ENCODE peak calls at places on chromosomes 16 and 17, in eight cellular contexts. One of them, this sample, is unnamed. For H3K9me3, the result is how much of the 10 kb centered on the place peaks cover.

GRCh38 chr16:86219655-86220445 is 290.5 kb upstream of the FOXF1 start:
- DNase-seq in stomach: peak
- DNase-seq in small intestine: no peak
- DNase-seq in AG04450: no peak
- DNase-seq in CD8-positive, alpha-beta T cell: no peak
- DNase-seq in transverse colon: no peak
- DNase-seq in CD4-positive, alpha-beta T cell: no peak
- DNase-seq in aorta: no peak
- DNase-seq in this sample: no peak

GRCh38 chr16:78684655-78685400 is 585.4 kb downstream of the WWOX start:
- DNase-seq in transverse colon: no peak
- DNase-seq in CD8-positive, alpha-beta T cell: no peak
- DNase-seq in small intestine: no peak
- DNase-seq in stomach: no peak
- DNase-seq in aorta: peak
- DNase-seq in CD4-positive, alpha-beta T cell: no peak
- DNase-seq in AG04450: no peak
- DNase-seq in this sample: no peak

GRCh38 chr17:76716146-76716833 is 5.5 kb upstream of the MXRA7 start:
- DNase-seq in small intestine: peak
- DNase-seq in AG04450: peak
- DNase-seq in CD8-positive, alpha-beta T cell: peak
- DNase-seq in aorta: peak
- DNase-seq in transverse colon: no peak
- DNase-seq in stomach: peak
- DNase-seq in CD4-positive, alpha-beta T cell: peak
- DNase-seq in this sample: no peak

GRCh38 chr16:1181715-1182671 is 29.1 kb downstream of the CACNA1H start:
- DNase-seq in AG04450: peak
- DNase-seq in CD4-positive, alpha-beta T cell: no peak
- DNase-seq in stomach: peak
- DNase-seq in CD8-positive, alpha-beta T cell: no peak
- DNase-seq in aorta: peak
- DNase-seq in transverse colon: peak
- DNase-seq in small intestine: no peak
- DNase-seq in this sample: peak

GRCh38 chr17:3905017-3905486 is 11.2 kb downstream of the P2RX1 start:
- DNase-seq in transverse colon: peak
- DNase-seq in aorta: peak
- DNase-seq in small intestine: no peak
- DNase-seq in AG04450: no peak
- DNase-seq in CD4-positive, alpha-beta T cell: no peak
- DNase-seq in CD8-positive, alpha-beta T cell: no peak
- DNase-seq in stomach: peak
- DNase-seq in this sample: no peak

GRCh38 chr16:73890524-73891500 is 405.8 kb upstream of the PSMD7 start:
- DNase-seq in CD8-positive, alpha-beta T cell: peak
- DNase-seq in aorta: no peak
- DNase-seq in transverse colon: peak
- DNase-seq in stomach: no peak
- DNase-seq in CD4-positive, alpha-beta T cell: no peak
- DNase-seq in AG04450: no peak
- DNase-seq in small intestine: no peak
- DNase-seq in this sample: no peak

GRCh38 chr17:38715216-38715943 is 10.3 kb downstream of the MLLT6 start:
- DNase-seq in transverse colon: no peak
- DNase-seq in AG04450: no peak
- DNase-seq in aorta: no peak
- DNase-seq in small intestine: no peak
- DNase-seq in stomach: no peak
- DNase-seq in CD8-positive, alpha-beta T cell: no peak
- DNase-seq in CD4-positive, alpha-beta T cell: no peak
- DNase-seq in this sample: no peak

GRCh38 chr17:40963838-40964237 is 2.9 kb downstream of the KRT39 start:
- DNase-seq in aorta: no peak
- DNase-seq in small intestine: peak
- DNase-seq in AG04450: no peak
- DNase-seq in transverse colon: no peak
- DNase-seq in CD4-positive, alpha-beta T cell: no peak
- DNase-seq in stomach: no peak
- DNase-seq in CD8-positive, alpha-beta T cell: no peak
- DNase-seq in this sample: no peak

GRCh38 chr17:30256756-30257506 is 21.4 kb upstream of the SLC6A4 start:
- DNase-seq in aorta: no peak
- DNase-seq in stomach: no peak
- DNase-seq in CD8-positive, alpha-beta T cell: no peak
- DNase-seq in CD4-positive, alpha-beta T cell: no peak
- DNase-seq in AG04450: no peak
- DNase-seq in small intestine: no peak
- DNase-seq in transverse colon: no peak
- DNase-seq in this sample: no peak

GRCh38 chr16:88070989-88071625 is 119.9 kb downstream of the BANP start:
- DNase-seq in stomach: no peak
- DNase-seq in aorta: no peak
- DNase-seq in CD4-positive, alpha-beta T cell: no peak
- DNase-seq in AG04450: no peak
- DNase-seq in transverse colon: no peak
- DNase-seq in CD8-positive, alpha-beta T cell: no peak
- DNase-seq in small intestine: no peak
- DNase-seq in this sample: no peak

GRCh38 chr16:51550785-51551184 is 399.7 kb upstream of the SALL1 start:
- DNase-seq in stomach: no peak
- DNase-seq in AG04450: no peak
- DNase-seq in CD4-positive, alpha-beta T cell: no peak
- DNase-seq in CD8-positive, alpha-beta T cell: no peak
- DNase-seq in aorta: no peak
- DNase-seq in transverse colon: no peak
- DNase-seq in small intestine: no peak
- DNase-seq in this sample: no peak

GRCh38 chr17:51528116-51528515 is 267.8 kb downstream of the UTP18 start:
- DNase-seq in aorta: no peak
- DNase-seq in small intestine: no peak
- DNase-seq in CD8-positive, alpha-beta T cell: no peak
- DNase-seq in AG04450: no peak
- DNase-seq in CD4-positive, alpha-beta T cell: no peak
- DNase-seq in stomach: no peak
- DNase-seq in transverse colon: no peak
- DNase-seq in this sample: no peak

GRCh38 chr16:89596957-89597644 is 16.3 kb upstream of the DPEP1 start:
- DNase-seq in CD8-positive, alpha-beta T cell: no peak
- DNase-seq in transverse colon: no peak
- DNase-seq in aorta: no peak
- DNase-seq in small intestine: no peak
- DNase-seq in AG04450: no peak
- DNase-seq in stomach: no peak
- DNase-seq in CD4-positive, alpha-beta T cell: no peak
- DNase-seq in this sample: no peak

GRCh38 chr17:73203135-73203787 is 10.4 kb downstream of the COG1 start:
- DNase-seq in stomach: peak
- DNase-seq in CD4-positive, alpha-beta T cell: no peak
- DNase-seq in transverse colon: peak
- DNase-seq in AG04450: no peak
- DNase-seq in CD8-positive, alpha-beta T cell: no peak
- DNase-seq in small intestine: peak
- DNase-seq in aorta: no peak
- DNase-seq in this sample: peak

GRCh38 chr17:2123467-2124251 is 68.8 kb downstream of the HIC1 start:
- DNase-seq in CD4-positive, alpha-beta T cell: no peak
- DNase-seq in stomach: no peak
- DNase-seq in transverse colon: peak
- DNase-seq in CD8-positive, alpha-beta T cell: no peak
- DNase-seq in small intestine: peak
- DNase-seq in AG04450: no peak
- DNase-seq in aorta: no peak
- DNase-seq in this sample: peak

GRCh38 chr16:82043680-82044584 is 8.9 kb downstream of the HSD17B2 start:
- DNase-seq in small intestine: no peak
- DNase-seq in transverse colon: no peak
- DNase-seq in CD4-positive, alpha-beta T cell: no peak
- DNase-seq in aorta: no peak
- DNase-seq in AG04450: peak
- DNase-seq in CD8-positive, alpha-beta T cell: no peak
- DNase-seq in stomach: no peak
- DNase-seq in this sample: no peak

GRCh38 chr16:10871157-10871991 is 5.6 kb upstream of the CIITA start:
- DNase-seq in transverse colon: peak
- DNase-seq in CD4-positive, alpha-beta T cell: no peak
- DNase-seq in small intestine: peak
- DNase-seq in AG04450: peak
- DNase-seq in stomach: peak
- DNase-seq in CD8-positive, alpha-beta T cell: peak
- DNase-seq in aorta: peak
- DNase-seq in this sample: peak

GRCh38 chr17:70355185-70355584 is 185.9 kb downstream of the KCNJ2 start:
- DNase-seq in small intestine: no peak
- DNase-seq in stomach: no peak
- DNase-seq in transverse colon: no peak
- DNase-seq in aorta: no peak
- DNase-seq in CD8-positive, alpha-beta T cell: no peak
- DNase-seq in CD4-positive, alpha-beta T cell: no peak
- DNase-seq in AG04450: no peak
- DNase-seq in this sample: no peak

GRCh38 chr17:70352834-70353233 is 183.5 kb downstream of the KCNJ2 start:
- DNase-seq in stomach: no peak
- DNase-seq in small intestine: no peak
- DNase-seq in AG04450: no peak
- DNase-seq in CD8-positive, alpha-beta T cell: no peak
- DNase-seq in CD4-positive, alpha-beta T cell: no peak
- DNase-seq in aorta: no peak
- DNase-seq in transverse colon: no peak
- DNase-seq in this sample: no peak

GRCh38 chr17:70357196-70357595 is 187.9 kb downstream of the KCNJ2 start:
- DNase-seq in small intestine: no peak
- DNase-seq in AG04450: no peak
- DNase-seq in CD4-positive, alpha-beta T cell: no peak
- DNase-seq in CD8-positive, alpha-beta T cell: no peak
- DNase-seq in transverse colon: no peak
- DNase-seq in aorta: no peak
- DNase-seq in stomach: no peak
- DNase-seq in this sample: no peak

DNA sequence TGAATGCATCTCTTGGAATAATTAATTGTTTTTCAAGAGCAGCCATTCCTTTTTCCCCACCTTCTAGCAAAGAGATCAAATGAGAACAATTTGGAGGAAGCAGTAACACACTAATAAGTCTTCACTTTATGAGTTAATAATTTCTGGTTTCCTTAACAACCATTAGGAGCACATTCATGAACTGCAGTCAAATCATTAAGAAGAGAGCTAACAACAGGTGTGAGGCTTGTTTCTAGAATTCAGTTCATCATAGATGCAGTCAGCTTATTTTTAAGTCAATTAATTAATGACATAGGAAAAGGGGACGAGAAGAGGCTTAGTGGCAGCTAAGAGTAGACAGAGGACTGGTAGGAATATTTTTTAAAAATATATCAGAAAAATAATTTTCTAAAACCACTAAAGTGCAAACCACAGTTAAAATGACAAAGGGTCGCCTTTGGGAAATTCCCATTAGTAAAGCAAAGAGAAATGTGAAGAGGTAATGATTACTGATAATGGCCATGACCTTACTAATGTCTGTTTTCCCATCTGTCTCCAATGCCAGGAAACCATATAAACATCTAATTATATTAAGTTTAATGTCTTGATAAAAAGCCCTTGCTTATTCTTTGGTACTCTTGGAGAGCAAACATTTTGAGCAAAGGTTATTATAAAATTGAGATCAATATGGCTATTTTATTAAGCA is 184.2 kb downstream of the KCNJ2 start:
- DNase-seq in CD4-positive, alpha-beta T cell: no peak
- DNase-seq in aorta: no peak
- DNase-seq in CD8-positive, alpha-beta T cell: no peak
- DNase-seq in small intestine: no peak
- DNase-seq in stomach: no peak
- DNase-seq in transverse colon: no peak
- DNase-seq in AG04450: no peak
- DNase-seq in this sample: no peak
- H3K9me3 ChIP-seq in CD4-positive, alpha-beta T cell: under half
- H3K9me3 ChIP-seq in aorta: under half
- H3K9me3 ChIP-seq in CD8-positive, alpha-beta T cell: under half
- H3K9me3 ChIP-seq in small intestine: under half
- H3K9me3 ChIP-seq in stomach: under half
- H3K9me3 ChIP-seq in transverse colon: under half
- H3K9me3 ChIP-seq in AG04450: under half
- H3K9me3 ChIP-seq in this sample: under half

GRCh38 chr17:22506231-22506630 is 813.9 kb downstream of the KCNJ18 start:
- DNase-seq in stomach: no peak
- DNase-seq in CD8-positive, alpha-beta T cell: no peak
- DNase-seq in CD4-positive, alpha-beta T cell: no peak
- DNase-seq in aorta: no peak
- DNase-seq in small intestine: no peak
- DNase-seq in AG04450: no peak
- DNase-seq in transverse colon: no peak
- DNase-seq in this sample: no peak
- H3K9me3 ChIP-seq in stomach: half or more
- H3K9me3 ChIP-seq in CD8-positive, alpha-beta T cell: under half
- H3K9me3 ChIP-seq in CD4-positive, alpha-beta T cell: under half
- H3K9me3 ChIP-seq in aorta: under half
- H3K9me3 ChIP-seq in small intestine: under half
- H3K9me3 ChIP-seq in AG04450: half or more
- H3K9me3 ChIP-seq in transverse colon: under half
- H3K9me3 ChIP-seq in this sample: under half

GRCh38 chr17:71301063-71301462 is 819.8 kb upstream of the SOX9 start:
- DNase-seq in CD4-positive, alpha-beta T cell: no peak
- DNase-seq in AG04450: no peak
- DNase-seq in stomach: no peak
- DNase-seq in small intestine: no peak
- DNase-seq in transverse colon: no peak
- DNase-seq in CD8-positive, alpha-beta T cell: no peak
- DNase-seq in aorta: no peak
- DNase-seq in this sample: no peak
- H3K9me3 ChIP-seq in CD4-positive, alpha-beta T cell: under half
- H3K9me3 ChIP-seq in AG04450: under half
- H3K9me3 ChIP-seq in stomach: under half
- H3K9me3 ChIP-seq in small intestine: under half
- H3K9me3 ChIP-seq in transverse colon: under half
- H3K9me3 ChIP-seq in CD8-positive, alpha-beta T cell: under half
- H3K9me3 ChIP-seq in aorta: under half
- H3K9me3 ChIP-seq in this sample: under half

GRCh38 chr16:35181422-35182030 is 1722.1 kb downstream of the TP53TG3F start:
- DNase-seq in CD4-positive, alpha-beta T cell: no peak
- DNase-seq in CD8-positive, alpha-beta T cell: no peak
- DNase-seq in aorta: no peak
- DNase-seq in AG04450: no peak
- DNase-seq in stomach: no peak
- DNase-seq in small intestine: no peak
- DNase-seq in transverse colon: no peak
- DNase-seq in this sample: no peak

GRCh38 chr16:35182943-35183550 is 1723.6 kb downstream of the TP53TG3F start:
- DNase-seq in AG04450: no peak
- DNase-seq in aorta: no peak
- DNase-seq in stomach: no peak
- DNase-seq in small intestine: no peak
- DNase-seq in CD8-positive, alpha-beta T cell: no peak
- DNase-seq in CD4-positive, alpha-beta T cell: no peak
- DNase-seq in transverse colon: no peak
- DNase-seq in this sample: no peak

GRCh38 chr16:35184356-35184870 is 1725.0 kb downstream of the TP53TG3F start:
- DNase-seq in CD8-positive, alpha-beta T cell: no peak
- DNase-seq in small intestine: no peak
- DNase-seq in CD4-positive, alpha-beta T cell: no peak
- DNase-seq in AG04450: no peak
- DNase-seq in aorta: no peak
- DNase-seq in transverse colon: no peak
- DNase-seq in stomach: no peak
- DNase-seq in this sample: no peak

GRCh38 chr16:35182043-35182677 is 1722.7 kb downstream of the TP53TG3F start:
- DNase-seq in transverse colon: no peak
- DNase-seq in stomach: no peak
- DNase-seq in small intestine: no peak
- DNase-seq in aorta: no peak
- DNase-seq in CD4-positive, alpha-beta T cell: no peak
- DNase-seq in CD8-positive, alpha-beta T cell: no peak
- DNase-seq in AG04450: no peak
- DNase-seq in this sample: no peak

GRCh38 chr16:35180970-35181369 is 1721.6 kb downstream of the TP53TG3F start:
- DNase-seq in AG04450: no peak
- DNase-seq in aorta: no peak
- DNase-seq in small intestine: no peak
- DNase-seq in stomach: no peak
- DNase-seq in CD4-positive, alpha-beta T cell: no peak
- DNase-seq in CD8-positive, alpha-beta T cell: no peak
- DNase-seq in transverse colon: no peak
- DNase-seq in this sample: no peak
- H3K9me3 ChIP-seq in AG04450: half or more
- H3K9me3 ChIP-seq in aorta: under half
- H3K9me3 ChIP-seq in small intestine: under half
- H3K9me3 ChIP-seq in stomach: half or more
- H3K9me3 ChIP-seq in CD4-positive, alpha-beta T cell: under half
- H3K9me3 ChIP-seq in CD8-positive, alpha-beta T cell: under half
- H3K9me3 ChIP-seq in transverse colon: under half
- H3K9me3 ChIP-seq in this sample: under half

This sample was measured in colonic mucosa.